ENCODE peak calls at places on chromosomes 2 and 18, in four cellular contexts. One of them, this sample, is unnamed.

GRCh38 chr2:96977631-96978195 is 8.7 kb downstream of the FAM178B start:
- DNase-seq in left ventricle myocardium inferior: no peak
- DNase-seq in PC-3: peak
- DNase-seq in breast epithelium: no peak
- DNase-seq in this sample: no peak

GRCh38 chr2:138846216-138846821 is 66.1 kb upstream of the NXPH2 start:
- DNase-seq in PC-3: peak
- DNase-seq in left ventricle myocardium inferior: no peak
- DNase-seq in breast epithelium: no peak
- DNase-seq in this sample: no peak

GRCh38 chr2:54673501-54673998 is 49.9 kb upstream of the EML6 start:
- DNase-seq in PC-3: no peak
- DNase-seq in breast epithelium: peak
- DNase-seq in left ventricle myocardium inferior: peak
- DNase-seq in this sample: peak

GRCh38 chr2:219596954-219597551 is 604 bp upstream of the STK11IP start:
- DNase-seq in left ventricle myocardium inferior: no peak
- DNase-seq in breast epithelium: no peak
- DNase-seq in PC-3: peak
- DNase-seq in this sample: no peak

GRCh38 chr2:220460257-220460985 is 833.0 kb downstream of the SLC4A3 start:
- DNase-seq in breast epithelium: no peak
- DNase-seq in PC-3: peak
- DNase-seq in left ventricle myocardium inferior: no peak
- DNase-seq in this sample: no peak

GRCh38 chr2:177143444-177143843 is 69.2 kb upstream of the HNRNPA3 start:
- DNase-seq in breast epithelium: no peak
- DNase-seq in PC-3: peak
- DNase-seq in left ventricle myocardium inferior: no peak
- DNase-seq in this sample: no peak

GRCh38 chr2:210527286-210527685 is 29.1 kb upstream of the CPS1 start:
- DNase-seq in PC-3: no peak
- DNase-seq in left ventricle myocardium inferior: no peak
- DNase-seq in breast epithelium: no peak
- DNase-seq in this sample: no peak

GRCh38 chr2:107808986-107809385 is 17.7 kb upstream of the RGPD4 start:
- DNase-seq in PC-3: peak
- DNase-seq in left ventricle myocardium inferior: peak
- DNase-seq in breast epithelium: no peak
- DNase-seq in this sample: peak

GRCh38 chr18:26908906-26909305 is 43.4 kb upstream of the AQP4 start:
- DNase-seq in left ventricle myocardium inferior: no peak
- DNase-seq in PC-3: no peak
- DNase-seq in breast epithelium: no peak
- DNase-seq in this sample: no peak

GRCh38 chr2:159225025-159226016 is 61.2 kb downstream of the WDSUB1 start:
- DNase-seq in PC-3: no peak
- DNase-seq in breast epithelium: no peak
- DNase-seq in left ventricle myocardium inferior: peak
- DNase-seq in this sample: peak

GRCh38 chr2:152743004-152743403 is 24.6 kb downstream of the ARL6IP6 start:
- DNase-seq in breast epithelium: no peak
- DNase-seq in left ventricle myocardium inferior: no peak
- DNase-seq in PC-3: peak
- DNase-seq in this sample: no peak

GRCh38 chr2:18991177-18992168 is 366.9 kb downstream of the OSR1 start:
- DNase-seq in PC-3: peak
- DNase-seq in left ventricle myocardium inferior: peak
- DNase-seq in breast epithelium: peak
- DNase-seq in this sample: no peak

GRCh38 chr2:47360937-47361336 is 42.0 kb upstream of the MSH2 start:
- DNase-seq in PC-3: peak
- DNase-seq in left ventricle myocardium inferior: no peak
- DNase-seq in breast epithelium: no peak
- DNase-seq in this sample: no peak

GRCh38 chr2:142130111-142131015 is 453 bp downstream of the LRP1B start:
- DNase-seq in breast epithelium: peak
- DNase-seq in left ventricle myocardium inferior: peak
- DNase-seq in PC-3: peak
- DNase-seq in this sample: peak

GRCh38 chr18:43271593-43272432 is 5.5 kb downstream of the SYT4 start:
- DNase-seq in PC-3: peak
- DNase-seq in left ventricle myocardium inferior: no peak
- DNase-seq in breast epithelium: no peak
- DNase-seq in this sample: no peak

GRCh38 chr2:71756280-71756906 is 303.0 kb downstream of the DYSF start:
- DNase-seq in breast epithelium: no peak
- DNase-seq in PC-3: peak
- DNase-seq in left ventricle myocardium inferior: no peak
- DNase-seq in this sample: no peak

GRCh38 chr2:108929896-108930425 is 59.1 kb downstream of the EDAR start:
- DNase-seq in left ventricle myocardium inferior: no peak
- DNase-seq in PC-3: no peak
- DNase-seq in breast epithelium: no peak
- DNase-seq in this sample: no peak

GRCh38 chr2:23489471-23490400 is 104.8 kb downstream of the KLHL29 start:
- DNase-seq in PC-3: no peak
- DNase-seq in left ventricle myocardium inferior: no peak
- DNase-seq in breast epithelium: no peak
- DNase-seq in this sample: no peak

GRCh38 chr2:188414412-188414811 is 122.7 kb downstream of the GULP1 start:
- DNase-seq in left ventricle myocardium inferior: no peak
- DNase-seq in PC-3: no peak
- DNase-seq in breast epithelium: no peak
- DNase-seq in this sample: no peak

GRCh38 chr2:16881122-16881521 is 215.5 kb upstream of the CYRIA start:
- DNase-seq in PC-3: no peak
- DNase-seq in breast epithelium: no peak
- DNase-seq in left ventricle myocardium inferior: no peak
- DNase-seq in this sample: no peak

GRCh38 chr2:134408791-134409190 is 154.9 kb downstream of the MGAT5 start:
- DNase-seq in breast epithelium: no peak
- DNase-seq in PC-3: peak
- DNase-seq in left ventricle myocardium inferior: no peak
- DNase-seq in this sample: no peak

GRCh38 chr18:57301573-57302230 is 50.7 kb upstream of the ST8SIA3 start:
- DNase-seq in PC-3: no peak
- DNase-seq in left ventricle myocardium inferior: no peak
- DNase-seq in breast epithelium: no peak
- DNase-seq in this sample: no peak

GRCh38 chr2:174546519-174547506 is 50.8 kb downstream of the WIPF1 start:
- DNase-seq in breast epithelium: no peak
- DNase-seq in left ventricle myocardium inferior: no peak
- DNase-seq in PC-3: peak
- DNase-seq in this sample: no peak

GRCh38 chr2:221572180-221572820 is at the start of gene EPHA4:
- DNase-seq in left ventricle myocardium inferior: peak
- DNase-seq in PC-3: peak
- DNase-seq in breast epithelium: peak
- DNase-seq in this sample: peak

GRCh38 chr2:8893474-8893873 is 56.1 kb upstream of the KIDINS220 start:
- DNase-seq in breast epithelium: no peak
- DNase-seq in PC-3: no peak
- DNase-seq in left ventricle myocardium inferior: no peak
- DNase-seq in this sample: no peak

GRCh38 chr2:128319773-128320608 is 1.3 kb upstream of the HS6ST1 start:
- DNase-seq in breast epithelium: peak
- DNase-seq in left ventricle myocardium inferior: no peak
- DNase-seq in PC-3: no peak
- DNase-seq in this sample: no peak

DNA sequence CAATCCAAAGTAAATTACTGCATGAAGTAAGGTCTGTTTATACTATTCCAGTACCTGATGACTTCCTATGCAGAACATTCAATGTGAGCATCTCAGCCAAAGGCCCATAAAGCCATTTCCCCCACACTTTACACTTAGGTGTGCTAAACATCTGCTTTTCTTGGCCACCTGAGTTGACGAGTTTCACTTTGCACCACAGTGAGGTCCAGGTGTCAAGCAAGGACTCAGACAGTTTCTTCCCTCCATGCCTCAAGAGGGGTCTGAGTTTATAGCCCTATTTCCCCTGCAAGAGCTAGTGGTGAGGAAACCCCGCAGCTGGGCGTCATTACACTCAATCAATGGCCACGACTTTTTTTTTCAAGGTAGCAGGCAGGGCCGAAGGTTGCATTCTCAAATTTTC is 107.7 kb downstream of the MREG start:
- DNase-seq in breast epithelium: no peak
- DNase-seq in PC-3: no peak
- DNase-seq in left ventricle myocardium inferior: no peak
- DNase-seq in this sample: no peak
- H3K27ac ChIP-seq in breast epithelium: no peak
- H3K27ac ChIP-seq in PC-3: no peak
- H3K27ac ChIP-seq in left ventricle myocardium inferior: no peak
- H3K27ac ChIP-seq in this sample: no peak

DNA sequence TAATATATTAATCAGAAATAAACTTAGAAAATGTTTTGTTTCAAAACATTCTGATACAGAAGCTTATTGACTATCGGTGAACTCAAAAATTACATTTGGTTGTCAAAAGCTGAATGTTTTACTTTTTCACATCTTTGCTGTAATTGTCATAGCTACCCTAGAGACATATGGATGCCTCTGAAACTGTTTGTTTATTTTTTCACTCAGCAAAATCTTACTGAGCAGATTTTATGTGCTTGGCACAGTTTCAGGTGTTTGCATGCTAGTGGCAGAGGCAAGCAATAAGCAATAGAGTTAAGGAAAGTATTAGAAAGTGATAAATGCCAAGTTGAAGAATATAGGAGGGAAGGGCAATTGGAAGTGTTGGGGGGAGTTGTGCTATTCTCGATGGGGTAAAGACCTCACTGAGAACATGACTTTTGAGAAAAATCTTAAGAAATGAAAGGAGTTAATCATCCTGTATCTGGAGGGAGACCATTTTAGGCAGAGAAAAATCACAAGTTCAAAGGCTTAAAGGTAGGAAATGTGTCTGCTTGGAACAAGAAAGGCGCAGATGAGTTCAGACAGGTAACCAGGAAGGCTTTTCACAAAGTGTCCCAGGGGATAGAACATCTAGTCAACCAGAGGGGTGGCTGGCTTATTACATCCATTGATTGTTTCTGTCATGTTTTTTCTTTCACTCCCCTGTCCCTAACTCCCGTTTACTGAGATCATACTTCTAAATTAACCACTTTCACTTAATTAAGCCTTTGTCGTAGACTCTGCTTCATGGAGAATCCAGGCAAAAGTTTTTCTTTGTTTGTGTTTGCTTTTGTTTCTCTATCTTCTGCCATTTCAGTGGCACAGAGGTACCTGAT is 27.2 kb upstream of the COBLL1 start:
- DNase-seq in breast epithelium: no peak
- DNase-seq in left ventricle myocardium inferior: no peak
- DNase-seq in PC-3: peak
- DNase-seq in this sample: no peak
- TF ChIP-seq CTCF in breast epithelium: no peak
- TF ChIP-seq CTCF in left ventricle myocardium inferior: no peak
- TF ChIP-seq CTCF in PC-3: no peak
- TF ChIP-seq CTCF in this sample: no peak

GRCh38 chr18:1056404-1056803 is 151.7 kb downstream of the ADCYAP1 start:
- DNase-seq in PC-3: no peak
- DNase-seq in left ventricle myocardium inferior: no peak
- DNase-seq in breast epithelium: no peak
- DNase-seq in this sample: no peak

GRCh38 chr18:1050012-1050657 is 145.5 kb downstream of the ADCYAP1 start:
- DNase-seq in PC-3: peak
- DNase-seq in breast epithelium: no peak
- DNase-seq in left ventricle myocardium inferior: no peak
- DNase-seq in this sample: no peak

GRCh38 chr18:1052301-1052700 is 147.6 kb downstream of the ADCYAP1 start:
- DNase-seq in breast epithelium: no peak
- DNase-seq in PC-3: no peak
- DNase-seq in left ventricle myocardium inferior: no peak
- DNase-seq in this sample: no peak

GRCh38 chr18:1057367-1057766 is 152.7 kb downstream of the ADCYAP1 start:
- DNase-seq in breast epithelium: no peak
- DNase-seq in PC-3: no peak
- DNase-seq in left ventricle myocardium inferior: no peak
- DNase-seq in this sample: no peak

DNA sequence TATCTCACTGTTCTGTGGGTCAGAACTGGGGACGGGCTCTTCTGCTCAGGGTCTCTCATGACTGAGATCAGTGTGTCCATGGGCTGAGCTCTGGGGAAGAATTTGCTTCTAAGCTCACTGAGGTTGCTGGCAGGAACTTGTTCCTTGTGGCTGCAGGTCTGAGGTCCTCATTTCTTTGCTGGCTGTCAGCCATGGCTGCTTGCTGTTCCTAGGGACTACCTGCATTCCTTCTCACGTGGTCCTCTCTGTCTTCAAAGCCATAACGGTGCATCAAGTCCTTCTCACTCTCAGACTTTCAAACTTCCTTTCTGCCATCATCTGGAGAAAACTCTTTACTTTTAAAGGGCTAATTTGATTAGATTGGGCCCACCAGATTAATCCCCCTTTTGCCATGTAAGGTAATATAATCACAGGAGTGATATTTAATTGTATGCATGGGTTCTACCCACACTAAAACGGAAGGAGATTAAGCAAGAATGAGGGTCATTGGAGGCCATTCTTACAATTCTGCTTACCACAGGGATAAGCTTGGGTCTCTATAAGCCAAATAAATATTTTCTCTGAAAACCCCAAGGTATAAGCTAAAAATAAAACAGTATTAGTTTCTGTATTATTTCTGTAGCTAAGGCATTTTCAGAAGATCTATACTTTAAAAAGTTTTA is 149.1 kb downstream of the ADCYAP1 start:
- DNase-seq in PC-3: no peak
- DNase-seq in breast epithelium: no peak
- DNase-seq in left ventricle myocardium inferior: no peak
- DNase-seq in this sample: no peak
- H3K27ac ChIP-seq in PC-3: no peak
- H3K27ac ChIP-seq in breast epithelium: no peak
- H3K27ac ChIP-seq in left ventricle myocardium inferior: no peak
- H3K27ac ChIP-seq in this sample: no peak

GRCh38 chr2:74760875-74761630 is 72.9 kb upstream of the HK2 start:
- DNase-seq in left ventricle myocardium inferior: no peak
- DNase-seq in PC-3: no peak
- DNase-seq in breast epithelium: no peak
- DNase-seq in this sample: no peak

GRCh38 chr2:74759991-74760390 is 73.9 kb upstream of the HK2 start:
- DNase-seq in PC-3: peak
- DNase-seq in left ventricle myocardium inferior: no peak
- DNase-seq in breast epithelium: no peak
- DNase-seq in this sample: no peak

GRCh38 chr2:74764429-74765272 is 69.3 kb upstream of the HK2 start:
- DNase-seq in left ventricle myocardium inferior: no peak
- DNase-seq in PC-3: no peak
- DNase-seq in breast epithelium: no peak
- DNase-seq in this sample: no peak

GRCh38 chr2:74763962-74764428 is 69.9 kb upstream of the HK2 start:
- DNase-seq in left ventricle myocardium inferior: no peak
- DNase-seq in PC-3: no peak
- DNase-seq in breast epithelium: no peak
- DNase-seq in this sample: peak

DNA sequence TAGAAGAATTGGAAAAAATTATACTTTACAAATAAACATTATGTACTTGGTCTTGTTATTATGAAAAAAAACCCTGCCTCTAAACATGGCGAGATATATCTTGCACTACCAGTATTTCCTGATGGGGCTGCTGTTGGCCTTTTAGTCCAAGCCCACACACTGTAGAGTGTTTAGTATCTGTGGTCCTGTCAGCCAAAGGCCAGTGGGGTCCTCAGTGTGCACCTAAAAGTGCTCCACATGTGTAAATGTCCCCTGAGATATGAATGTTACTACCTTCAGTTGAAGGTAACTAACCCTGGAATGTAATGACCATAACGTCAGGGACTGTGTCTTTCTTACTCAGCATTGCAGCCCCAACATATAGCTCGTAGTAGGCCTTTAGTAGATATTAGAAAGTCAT is 71.1 kb upstream of the HK2 start:
- DNase-seq in breast epithelium: no peak
- DNase-seq in left ventricle myocardium inferior: no peak
- DNase-seq in PC-3: no peak
- DNase-seq in this sample: no peak
- TF ChIP-seq CTCF in breast epithelium: no peak
- TF ChIP-seq CTCF in left ventricle myocardium inferior: no peak
- TF ChIP-seq CTCF in PC-3: peak
- TF ChIP-seq CTCF in this sample: peak

This sample was measured in heart left ventricle.